ENCODE peak calls at places on chromosomes 3 and 15, in ten cellular contexts. U is activated T-cell treated with anti-CD3 and anti-CD28 coated beads for 1 hour; A is activated gamma-delta T cell; O is CD4-positive, CD25-positive, alpha-beta regulatory T cell; N is HFFc6; D is BJ; M is activated naive CD8-positive, alpha-beta T cell treated with anti-CD3 and anti-CD28 coated beads, Interleukin-2, amount 50 U/mL, for 24 hours; G is substantia nigra; E is tibial artery; F is fibroblast of mammary gland. X is an unnamed sample.

GRCh38 chr3:105846809-105847208 is 22.0 kb downstream of the CBLB start:
- DNase-seq in U (no peak), A (no peak), O (no peak), N (no peak), D (no peak), M (no peak), G (no peak), E (no peak), F (no peak), X (no peak)

GRCh38 chr15:63497642-63498100 is 6.7 kb upstream of the USP3 start:
- DNase-seq in U (peak; percentile 63), A (no peak), O (peak; percentile 50), N (no peak), D (no peak), M (peak; percentile 69), G (no peak), E (no peak), F (no peak), X (no peak)

GRCh38 chr15:59191855-59192237 is 14.8 kb upstream of the LDHAL6B start:
- DNase-seq in U (no peak), A (no peak), O (no peak), N (peak; percentile 95), D (peak; percentile 89), M (no peak), G (no peak), E (no peak), F (peak; percentile 97), X (no peak)

GRCh38 chr3:157135671-157136396 is 24.1 kb downstream of the CCNL1 start:
- DNase-seq in U (no peak), A (no peak), O (no peak), N (peak; percentile 58), D (no peak), M (no peak), G (peak; percentile 37), E (peak; percentile 60), F (peak; percentile 92), X (no peak)

GRCh38 chr15:73969151-73969759 is 22.8 kb downstream of the STOML1 start:
- DNase-seq in U (no peak), A (no peak), O (no peak), N (no peak), D (no peak), M (no peak), G (no peak), E (no peak), F (no peak), X (no peak)

GRCh38 chr3:23567917-23568316 is 237.8 kb upstream of the UBE2E1 start:
- DNase-seq in U (no peak), A (no peak), O (no peak), N (peak; percentile 97), D (peak; percentile 82), M (no peak), G (no peak), E (no peak), F (peak; percentile 94), X (no peak)

GRCh38 chr3:111582114-111582461 is 13.1 kb downstream of the ZBED2 start:
- DNase-seq in U (no peak), A (no peak), O (no peak), N (peak; percentile 97), D (peak; percentile 83), M (no peak), G (no peak), E (no peak), F (peak; percentile 38), X (no peak)

GRCh38 chr15:56918907-56919707 is 663 bp downstream of the TCF12 start:
- DNase-seq in U (peak; percentile 29), A (peak; percentile 58), O (peak; percentile 44), N (peak; percentile 39), D (no peak), M (peak; percentile 61), G (peak; percentile 18), E (peak; percentile 43), F (peak; percentile 63), X (peak; percentile 74)

GRCh38 chr15:77282333-77282732 is 137.6 kb downstream of the PEAK1 start:
- DNase-seq in U (no peak), A (no peak), O (no peak), N (peak; percentile 92), D (peak; percentile 91), M (no peak), G (no peak), E (peak; percentile 43), F (peak; percentile 67), X (no peak)

GRCh38 chr15:49876401-49877038 is 242.5 kb downstream of the ATP8B4 start:
- DNase-seq in U (no peak), A (no peak), O (no peak), N (no peak), D (no peak), M (no peak), G (no peak), E (peak; percentile 35), F (no peak), X (no peak)

GRCh38 chr3:130895690-130896089 is 1.8 kb downstream of the ATP2C1 start:
- DNase-seq in U (no peak), A (no peak), O (no peak), N (no peak), D (no peak), M (no peak), G (no peak), E (no peak), F (no peak), X (no peak)

GRCh38 chr15:36605626-36606263 is 26.3 kb downstream of the CDIN1 start:
- DNase-seq in U (no peak), A (no peak), O (no peak), N (no peak), D (no peak), M (no peak), G (no peak), E (no peak), F (no peak), X (no peak)

GRCh38 chr3:156290917-156291268 is 170.5 kb downstream of the KCNAB1 start:
- DNase-seq in U (no peak), A (no peak), O (no peak), N (no peak), D (no peak), M (no peak), G (no peak), E (no peak), F (no peak), X (no peak)

GRCh38 chr3:161148832-161149475 is 43.8 kb upstream of the B3GALNT1 start:
- DNase-seq in U (no peak), A (no peak), O (no peak), N (no peak), D (no peak), M (no peak), G (no peak), E (no peak), F (peak; percentile 51), X (no peak)

GRCh38 chr3:11272913-11273574 is 847 bp downstream of the ATG7 start:
- DNase-seq in U (no peak), A (no peak), O (no peak), N (peak; percentile 18), D (no peak), M (no peak), G (no peak), E (peak; percentile 31), F (peak; percentile 15), X (no peak)

GRCh38 chr3:101119535-101119934 is 126.3 kb upstream of the ABI3BP start:
- DNase-seq in U (no peak), A (no peak), O (no peak), N (peak; percentile 43), D (no peak), M (no peak), G (no peak), E (no peak), F (peak; percentile 84), X (no peak)

GRCh38 chr3:53890726-53891499 is 746 bp downstream of the SELENOK start:
- DNase-seq in U (peak; percentile 19), A (no peak), O (peak; percentile 63), N (no peak), D (no peak), M (peak; percentile 34), G (no peak), E (no peak), F (peak; percentile 29), X (peak; percentile 9)

GRCh38 chr3:117706037-117706436 is 996.5 kb downstream of the TUSC7 start:
- DNase-seq in U (no peak), A (no peak), O (no peak), N (peak; percentile 93), D (peak; percentile 94), M (no peak), G (no peak), E (no peak), F (peak; percentile 93), X (no peak)

GRCh38 chr3:122661633-122662032 is 19.0 kb upstream of the PARP14 start:
- DNase-seq in U (no peak), A (no peak), O (no peak), N (no peak), D (no peak), M (no peak), G (no peak), E (peak; percentile 62), F (no peak), X (no peak)